ENCODE peak calls at places on chromosomes 5 and 9, in six cellular contexts. K, H, O, T, F and N are unnamed samples. For H3K9me3, the result is how much of the 10 kb centered on the place peaks cover.

GRCh38 chr5:10528056-10528816 is 35.6 kb upstream of the ANKRD33B start:
- DNase-seq in K (no peak), H (no peak), O (peak), T (no peak), F (no peak), N (no peak)

GRCh38 chr9:91746904-91747303 is 203.1 kb downstream of the ROR2 start:
- DNase-seq in K (no peak), H (no peak), O (no peak), T (no peak), F (no peak), N (no peak)

GRCh38 chr9:98792096-98792490 is 4.3 kb downstream of the ANKS6 start:
- DNase-seq in K (no peak), H (no peak), O (no peak), T (no peak), F (no peak), N (no peak)

GRCh38 chr9:37943329-37944265 is 39.7 kb upstream of the SLC25A51 start:
- DNase-seq in K (no peak), H (peak), O (peak), T (no peak), F (peak), N (no peak)

GRCh38 chr5:65332591-65332990 is 149.1 kb downstream of the ADAMTS6 start:
- DNase-seq in K (no peak), H (no peak), O (no peak), T (no peak), F (no peak), N (no peak)

GRCh38 chr5:14816999-14817761 is 54.4 kb downstream of the ANKH start:
- DNase-seq in K (no peak), H (no peak), O (peak), T (no peak), F (no peak), N (no peak)

GRCh38 chr9:121196389-121196788 is 5.3 kb downstream of the RAB14 start:
- DNase-seq in K (no peak), H (no peak), O (peak), T (no peak), F (no peak), N (no peak)

GRCh38 chr9:33210006-33210715 is 29.8 kb upstream of the SPINK4 start:
- DNase-seq in K (no peak), H (no peak), O (no peak), T (no peak), F (no peak), N (no peak)

GRCh38 chr5:42982107-42982622 is 58.0 kb downstream of the ANXA2R start:
- DNase-seq in K (no peak), H (no peak), O (no peak), T (no peak), F (no peak), N (no peak)

GRCh38 chr5:132103969-132104391 is 30.4 kb downstream of the CSF2 start:
- DNase-seq in K (no peak), H (no peak), O (peak), T (no peak), F (no peak), N (no peak)

GRCh38 chr5:112921031-112921832 is 795 bp downstream of the REEP5 start:
- DNase-seq in K (peak), H (peak), O (peak), T (peak), F (peak), N (peak)

GRCh38 chr9:127915325-127915752 is 1.5 kb downstream of the ST6GALNAC4 start:
- DNase-seq in K (no peak), H (peak), O (no peak), T (no peak), F (no peak), N (no peak)

GRCh38 chr5:126366199-126366560 is 57.0 kb upstream of the GRAMD2B start:
- DNase-seq in K (no peak), H (no peak), O (peak), T (no peak), F (no peak), N (no peak)

GRCh38 chr5:149358294-149358651 is 427 bp downstream of the PCYOX1L start:
- DNase-seq in K (no peak), H (peak), O (no peak), T (no peak), F (peak), N (peak)

GRCh38 chr9:81465468-81466002 is 223.8 kb downstream of the TLE1 start:
- DNase-seq in K (no peak), H (no peak), O (no peak), T (no peak), F (no peak), N (no peak)

GRCh38 chr9:12719431-12719830 is 26.2 kb downstream of the TYRP1 start:
- DNase-seq in K (no peak), H (no peak), O (no peak), T (no peak), F (no peak), N (no peak)

GRCh38 chr5:7770436-7770835 is 80.5 kb downstream of the CFAP90 start:
- DNase-seq in K (no peak), H (no peak), O (no peak), T (no peak), F (no peak), N (no peak)

GRCh38 chr5:59416441-59416840 is 477.1 kb downstream of the PDE4D start:
- DNase-seq in K (peak), H (no peak), O (no peak), T (no peak), F (no peak), N (no peak)

GRCh38 chr5:147547730-147548129 is 37.9 kb upstream of the DPYSL3 start:
- DNase-seq in K (no peak), H (no peak), O (no peak), T (no peak), F (no peak), N (no peak)

GRCh38 chr5:138946241-138946623 is 71.1 kb upstream of the LRRTM2 start:
- DNase-seq in K (no peak), H (peak), O (no peak), T (no peak), F (no peak), N (no peak)

GRCh38 chr5:122376305-122376704 is 64.3 kb downstream of the SNCAIP start:
- DNase-seq in K (no peak), H (no peak), O (no peak), T (no peak), F (no peak), N (no peak)

GRCh38 chr5:128498844-128499455 is 39.1 kb downstream of the FBN2 start:
- DNase-seq in K (peak), H (no peak), O (peak), T (no peak), F (no peak), N (no peak)

GRCh38 chr5:178770621-178771020 is 40.2 kb upstream of the ZNF354A start:
- DNase-seq in K (no peak), H (no peak), O (no peak), T (no peak), F (no peak), N (no peak)
- H3K9me3 ChIP-seq in K (under half), H (under half), O (under half), T (under half), F (under half), N (under half)

GRCh38 chr5:141371572-141372475 is 1.8 kb downstream of the PCDHGB3 start:
- DNase-seq in K (no peak), H (no peak), O (no peak), T (no peak), F (no peak), N (no peak)
- H3K9me3 ChIP-seq in K (under half), H (under half), O (under half), T (under half), F (half or more), N (under half)

GRCh38 chr5:118243613-118244012 is 744.7 kb downstream of the DTWD2 start:
- DNase-seq in K (no peak), H (no peak), O (no peak), T (no peak), F (no peak), N (no peak)
- H3K9me3 ChIP-seq in K (under half), H (under half), O (under half), T (under half), F (under half), N (under half)

GRCh38 chr5:27473300-27474053 is 435.1 kb upstream of the CDH9 start:
- DNase-seq in K (peak), H (no peak), O (no peak), T (no peak), F (no peak), N (no peak)

GRCh38 chr5:27475063-27475462 is 436.7 kb upstream of the CDH9 start:
- DNase-seq in K (no peak), H (no peak), O (no peak), T (no peak), F (no peak), N (no peak)

GRCh38 chr5:27474054-27474323 is 435.6 kb upstream of the CDH9 start:
- DNase-seq in K (no peak), H (no peak), O (no peak), T (no peak), F (no peak), N (no peak)

GRCh38 chr5:27472875-27473274 is 434.5 kb upstream of the CDH9 start:
- DNase-seq in K (peak), H (no peak), O (no peak), T (no peak), F (no peak), N (no peak)

GRCh38 chr5:27474395-27474794 is 436.0 kb upstream of the CDH9 start:
- DNase-seq in K (no peak), H (no peak), O (no peak), T (no peak), F (no peak), N (no peak)
- H3K9me3 ChIP-seq in K (under half), H (under half), O (under half), T (under half), F (under half), N (under half)